ENCODE peak calls at places on chromosomes 13 and 19, in seven cellular contexts. O is cardiac muscle cell, L is nephron progenitor cell, Z is fibroblast of mammary gland, D is breast epithelium, U is mucosa of descending colon, N is kidney epithelial cell. M is an unnamed sample.

GRCh38 chr13:103539265-103539664 is 473.0 kb upstream of the SLC10A2 start:
- DNase-seq in O (no peak), L (peak; percentile 56), Z (no peak), D (no peak), U (no peak), N (no peak), M (no peak)

GRCh38 chr19:37329686-37330085 is 41.2 kb upstream of the ZNF527 start:
- DNase-seq in O (no peak), L (no peak), Z (peak; percentile 21), D (no peak), U (no peak), N (no peak), M (no peak)

GRCh38 chr19:10045371-10045770 is 32.1 kb downstream of the RDH8 start:
- DNase-seq in O (no peak), L (no peak), Z (no peak), D (no peak), U (no peak), N (no peak), M (no peak)

GRCh38 chr13:45082964-45083363 is 37.3 kb upstream of the GTF2F2 start:
- DNase-seq in O (peak; percentile 13), L (no peak), Z (peak; percentile 76), D (no peak), U (no peak), N (no peak), M (no peak)

GRCh38 chr13:61410266-61410665 is 5.4 kb downstream of the PCDH20 start:
- DNase-seq in O (no peak), L (no peak), Z (no peak), D (no peak), U (no peak), N (no peak), M (no peak)

GRCh38 chr19:58361900-58362271 is 665 bp downstream of the ZNF497 start:
- DNase-seq in O (peak; percentile 72), L (no peak), Z (peak; percentile 54), D (peak; percentile 46), U (peak; percentile 76), N (no peak), M (no peak)

GRCh38 chr19:33303791-33304759 is 1.7 kb upstream of the CEBPA start:
- DNase-seq in O (peak; percentile 14), L (no peak), Z (peak; percentile 20), D (peak; percentile 20), U (peak; percentile 64), N (no peak), M (no peak)

GRCh38 chr13:74767031-74767430 is 632.8 kb upstream of the KLF12 start:
- DNase-seq in O (peak; percentile 78), L (no peak), Z (peak; percentile 85), D (no peak), U (no peak), N (no peak), M (no peak)

GRCh38 chr19:18543814-18544475 is 572 bp upstream of the FKBP8 start:
- DNase-seq in O (peak; percentile 72), L (no peak), Z (peak; percentile 64), D (peak; percentile 37), U (peak; percentile 82), N (no peak), M (no peak)

GRCh38 chr13:45398862-45399261 is 19.3 kb downstream of the SLC25A30 start:
- DNase-seq in O (no peak), L (no peak), Z (no peak), D (no peak), U (no peak), N (no peak), M (no peak)

GRCh38 chr13:51632643-51633357 is 48.5 kb downstream of the WDFY2 start:
- DNase-seq in O (no peak), L (no peak), Z (no peak), D (peak; percentile 34), U (no peak), N (no peak), M (no peak)

GRCh38 chr13:74290324-74290773 is 156.1 kb upstream of the KLF12 start:
- DNase-seq in O (peak; percentile 96), L (no peak), Z (peak; percentile 91), D (peak; percentile 51), U (no peak), N (peak; percentile 90), M (peak; percentile 17)

GRCh38 chr13:35699805-35700204 is 223.3 kb upstream of the MAB21L1 start:
- DNase-seq in O (peak; percentile 28), L (no peak), Z (peak; percentile 70), D (no peak), U (no peak), N (no peak), M (no peak)

GRCh38 chr19:52229524-52229923 is 39.7 kb downstream of the PPP2R1A start:
- DNase-seq in O (no peak), L (no peak), Z (no peak), D (no peak), U (no peak), N (no peak), M (no peak)

GRCh38 chr19:58229255-58229639 is 533 bp downstream of the ZNF544 start:
- DNase-seq in O (peak; percentile 36), L (peak; percentile 5), Z (peak; percentile 49), D (no peak), U (no peak), N (no peak), M (no peak)

GRCh38 chr13:42656136-42656535 is 82.2 kb downstream of the TNFSF11 start:
- DNase-seq in O (peak; percentile 55), L (no peak), Z (no peak), D (no peak), U (no peak), N (no peak), M (no peak)

GRCh38 chr13:114130708-114131580 is 1.5 kb downstream of the RASA3 start:
- DNase-seq in O (peak; percentile 78), L (peak; percentile 59), Z (peak; percentile 89), D (no peak), U (peak; percentile 68), N (peak; percentile 64), M (peak; percentile 40)

GRCh38 chr13:46490129-46490528 is 62.8 kb upstream of the LRCH1 start:
- DNase-seq in O (no peak), L (no peak), Z (no peak), D (no peak), U (no peak), N (no peak), M (no peak)

GRCh38 chr13:107025991-107026390 is 458.1 kb upstream of the ARGLU1 start:
- DNase-seq in O (peak; percentile 45), L (no peak), Z (peak; percentile 2), D (peak; percentile 54), U (no peak), N (no peak), M (no peak)

GRCh38 chr19:50500060-50500752 is 10.8 kb downstream of the JOSD2 start:
- DNase-seq in O (no peak), L (peak; percentile 47), Z (no peak), D (no peak), U (peak; percentile 48), N (no peak), M (no peak)
- TF ChIP-seq CTCF in O (peak; percentile 19), L (no peak), Z (no peak), D (no peak), U (no peak), N (peak; percentile 41), M (no peak)

DNA sequence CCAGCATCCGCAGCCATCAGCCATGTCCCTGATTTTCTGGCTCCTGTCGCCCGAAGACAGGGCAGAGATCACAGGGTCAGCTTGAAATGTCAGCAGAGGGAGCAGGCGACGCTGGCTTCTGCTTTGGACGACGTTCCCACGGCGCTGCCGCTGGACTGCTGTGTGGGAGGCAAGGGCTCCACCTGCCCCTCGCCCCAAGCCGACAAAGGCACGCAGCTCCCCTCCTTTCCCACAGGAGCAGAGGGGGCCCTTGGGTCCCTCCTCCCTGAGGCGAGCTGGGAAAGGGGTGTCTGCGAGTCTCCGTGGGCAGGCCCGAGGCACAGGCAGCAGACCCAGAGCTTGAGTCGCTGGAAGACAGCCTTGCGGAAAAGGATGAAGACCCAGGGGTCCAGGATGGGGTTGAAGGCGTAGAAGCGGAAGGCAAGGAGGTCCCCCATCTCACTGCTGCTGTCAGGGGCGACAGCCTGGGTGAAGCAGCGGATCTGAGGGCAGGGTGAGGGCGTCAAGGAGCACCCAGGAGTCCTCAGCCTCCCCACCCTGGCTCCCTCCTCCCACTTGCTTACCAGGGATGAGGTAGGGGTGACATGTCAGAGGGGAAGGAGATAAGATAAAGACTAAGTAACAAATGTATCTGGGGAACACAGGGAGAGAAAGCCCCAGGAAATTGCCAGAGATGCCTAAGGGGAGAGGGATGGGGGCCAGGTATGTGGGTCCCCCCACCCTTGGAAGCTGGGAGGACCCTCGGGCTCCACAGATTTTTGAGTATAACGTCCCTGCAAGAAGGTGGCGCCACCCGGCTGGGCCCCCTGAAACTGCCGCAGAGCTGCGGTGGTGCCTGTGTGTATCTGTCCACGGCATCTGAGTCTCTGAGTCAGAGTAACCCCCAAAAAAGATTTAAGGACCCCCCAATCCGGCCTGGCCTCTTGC is 3.4 kb downstream of the PTGIR start:
- DNase-seq in O (no peak), L (peak; percentile 54), Z (no peak), D (no peak), U (no peak), N (no peak), M (no peak)
- TF ChIP-seq CTCF in O (peak; percentile 15), L (no peak), Z (no peak), D (no peak), U (no peak), N (peak; percentile 2), M (no peak)

DNA sequence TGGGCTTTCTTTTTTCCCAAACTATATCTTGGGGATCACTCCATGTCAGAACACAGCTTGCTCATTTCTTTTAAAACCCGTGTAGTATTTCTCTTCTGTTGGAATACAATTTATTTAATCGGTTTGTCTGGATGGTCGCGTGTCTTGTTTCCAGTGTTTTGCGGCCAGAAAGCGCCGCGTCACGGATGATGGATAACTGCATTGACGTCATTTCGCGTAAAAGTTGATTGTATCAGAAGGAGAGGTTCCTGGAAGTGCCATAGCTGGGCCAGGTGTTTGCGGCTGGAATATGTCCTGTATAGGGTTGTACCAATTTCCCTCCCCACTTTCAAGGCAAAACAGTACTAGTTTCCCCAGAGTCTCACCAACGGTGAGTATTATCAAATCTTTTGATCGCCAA is 9.7 kb downstream of the ACTL9 start:
- DNase-seq in O (no peak), L (no peak), Z (no peak), D (no peak), U (no peak), N (no peak), M (no peak)
- TF ChIP-seq CTCF in O (no peak), L (no peak), Z (no peak), D (no peak), U (no peak), N (no peak), M (no peak)

GRCh38 chr13:36850790-36851438 is 31.9 kb downstream of the RFXAP start:
- DNase-seq in O (peak; percentile 5), L (peak; percentile 14), Z (peak; percentile 18), D (no peak), U (no peak), N (no peak), M (no peak)
- TF ChIP-seq CTCF in O (peak; percentile 27), L (peak; percentile 17), Z (peak; percentile 28), D (no peak), U (no peak), N (peak; percentile 32), M (no peak)